ENCODE peak calls at places on chromosomes 7 and 10, in seven cellular contexts. T, L, R, M, Z, O and B are unnamed samples.
A peak's percentile ranks its signal among the peaks of the same experiment; 100 is the strongest.

GRCh38 chr7:92589056-92589455 is 1.1 kb downstream of the FAM133B start:
- DNase-seq in O (no peak), T (no peak), L (no peak), R (no peak), Z (no peak), M (no peak), B (no peak)

GRCh38 chr10:122441961-122442360 is 12.5 kb upstream of the ARMS2 start:
- DNase-seq in Z (peak; percentile 70), T (no peak), R (no peak), M (no peak), O (peak; percentile 49), L (peak; percentile 68), B (no peak)

GRCh38 chr7:39272111-39272510 is 294.1 kb upstream of the YAE1 start:
- DNase-seq in T (no peak), M (peak; percentile 80), L (no peak), O (no peak), R (no peak), Z (no peak), B (no peak)

GRCh38 chr7:30920584-30921539 is 9.2 kb downstream of the AQP1 start:
- DNase-seq in M (no peak), T (no peak), R (peak; percentile 0), L (peak; percentile 68), Z (peak; percentile 33), O (peak; percentile 63), B (no peak)

GRCh38 chr7:542935-543789 is 23.5 kb upstream of the PDGFA start:
- DNase-seq in L (peak; percentile 85), R (no peak), M (no peak), Z (peak; percentile 87), T (no peak), O (peak; percentile 86), B (no peak)

GRCh38 chr10:118272090-118272775 is 69.9 kb downstream of the FAM204A start:
- DNase-seq in O (peak; percentile 12), M (no peak), R (no peak), T (no peak), L (no peak), Z (no peak), B (peak; percentile 35)

GRCh38 chr10:91298224-91298862 is 77.9 kb downstream of the PCGF5 start:
- DNase-seq in L (peak; percentile 82), Z (peak; percentile 74), O (peak; percentile 79), T (peak; percentile 70), M (peak; percentile 78), R (peak; percentile 84), B (peak; percentile 92)

GRCh38 chr7:45145881-45146280 is 11.7 kb upstream of the RAMP3 start:
- DNase-seq in O (no peak), M (no peak), T (no peak), Z (no peak), R (no peak), L (no peak), B (no peak)

GRCh38 chr10:100006241-100006886 is 3.4 kb downstream of the DNMBP start:
- DNase-seq in R (no peak), O (peak; percentile 95), M (no peak), T (no peak), L (peak; percentile 96), Z (peak; percentile 81), B (peak; percentile 61)

GRCh38 chr7:26319631-26320030 is 28.0 kb downstream of the SNX10 start:
- DNase-seq in O (no peak), R (no peak), Z (no peak), T (no peak), M (no peak), L (no peak), B (no peak)

GRCh38 chr10:103855424-103855823 is at the start of gene SH3PXD2A:
- DNase-seq in R (peak; percentile 78), Z (no peak), M (peak; percentile 51), O (no peak), T (no peak), L (peak; percentile 36), B (peak; percentile 91)

GRCh38 chr10:93991596-93992284 is 2.0 kb upstream of the PLCE1 start:
- DNase-seq in T (no peak), M (no peak), L (peak; percentile 27), O (peak; percentile 83), Z (peak; percentile 83), R (peak; percentile 15), B (peak; percentile 75)

GRCh38 chr7:152911904-152912303 is 152.4 kb downstream of the ACTR3B start:
- DNase-seq in T (no peak), L (no peak), M (no peak), Z (no peak), R (no peak), O (no peak), B (no peak)